ENCODE peak calls at places on chromosomes 16 and 17, in seven cellular contexts. G, Y, B, C, R, U and O are unnamed samples.
A peak's percentile ranks its signal among the peaks of the same experiment; 100 is the strongest.

GRCh38 chr17:48952904-48953303 is 8.3 kb upstream of the SNF8 start:
- DNase-seq in G (no peak), Y (no peak), B (no peak), C (no peak), R (no peak), U (no peak), O (no peak)

GRCh38 chr16:50702725-50703124 is 9.3 kb downstream of the NOD2 start:
- DNase-seq in G (no peak), Y (no peak), B (no peak), C (no peak), R (no peak), U (no peak), O (no peak)

GRCh38 chr17:17706140-17707060 is 25.1 kb downstream of the RAI1 start:
- DNase-seq in G (no peak), Y (no peak), B (no peak), C (no peak), R (no peak), U (no peak), O (no peak)

GRCh38 chr17:27533874-27534815 is 77.9 kb downstream of the KSR1 start:
- DNase-seq in G (peak; percentile 68), Y (no peak), B (no peak), C (peak; percentile 54), R (no peak), U (peak; percentile 90), O (no peak)

GRCh38 chr17:2337811-2338657 is 733 bp downstream of the SGSM2 start:
- DNase-seq in G (peak; percentile 77), Y (peak; percentile 94), B (peak; percentile 28), C (peak; percentile 73), R (no peak), U (peak; percentile 84), O (peak; percentile 84)

GRCh38 chr17:36869856-36870617 is 67.2 kb upstream of the LHX1 start:
- DNase-seq in G (peak; percentile 64), Y (no peak), B (no peak), C (no peak), R (no peak), U (peak; percentile 44), O (no peak)

GRCh38 chr17:57915532-57915931 is 39.7 kb downstream of the CUEDC1 start:
- DNase-seq in G (no peak), Y (no peak), B (no peak), C (peak; percentile 42), R (no peak), U (no peak), O (no peak)

GRCh38 chr16:51971184-51971583 is 575.8 kb downstream of the TOX3 start:
- DNase-seq in G (peak; percentile 72), Y (peak; percentile 68), B (peak; percentile 1), C (peak; percentile 55), R (no peak), U (peak; percentile 71), O (peak; percentile 19)

GRCh38 chr16:48126801-48127644 is 28.8 kb downstream of the ABCC12 start:
- DNase-seq in G (no peak), Y (no peak), B (no peak), C (no peak), R (no peak), U (peak; percentile 93), O (peak; percentile 66)

GRCh38 chr16:18839555-18839954 is 38.2 kb upstream of the ARL6IP1 start:
- DNase-seq in G (peak; percentile 56), Y (no peak), B (no peak), C (no peak), R (no peak), U (no peak), O (peak; percentile 41)

GRCh38 chr16:66830422-66831404 is at the start of gene NAE1:
- DNase-seq in G (peak; percentile 92), Y (peak; percentile 98), B (peak; percentile 94), C (peak; percentile 98), R (peak; percentile 76), U (peak; percentile 94), O (peak; percentile 96)

GRCh38 chr16:22357635-22357971 is 16.8 kb downstream of the CDR2 start:
- DNase-seq in G (no peak), Y (no peak), B (peak; percentile 48), C (no peak), R (no peak), U (no peak), O (no peak)

GRCh38 chr17:76565728-76566612 is 19.7 kb downstream of the ST6GALNAC2 start:
- DNase-seq in G (peak; percentile 47), Y (no peak), B (no peak), C (no peak), R (no peak), U (peak; percentile 2), O (no peak)

GRCh38 chr17:6488008-6488539 is 43.8 kb downstream of the PIMREG start:
- DNase-seq in G (no peak), Y (no peak), B (no peak), C (no peak), R (no peak), U (peak; percentile 20), O (no peak)

GRCh38 chr17:17724307-17724921 is 43.2 kb downstream of the RAI1 start:
- DNase-seq in G (peak; percentile 82), Y (peak; percentile 87), B (no peak), C (peak; percentile 90), R (no peak), U (peak; percentile 51), O (peak; percentile 51)

GRCh38 chr17:64492481-64493109 is 4.3 kb downstream of the POLG2 start:
- DNase-seq in G (peak; percentile 56), Y (peak; percentile 33), B (peak; percentile 44), C (no peak), R (no peak), U (peak; percentile 49), O (no peak)

GRCh38 chr17:82684207-82684903 is 14.1 kb downstream of the RAB40B start:
- DNase-seq in G (no peak), Y (no peak), B (no peak), C (no peak), R (no peak), U (peak; percentile 12), O (peak; percentile 40)

GRCh38 chr16:66690106-66690847 is 6.3 kb downstream of the CMTM4 start:
- DNase-seq in G (no peak), Y (no peak), B (no peak), C (no peak), R (no peak), U (no peak), O (no peak)

GRCh38 chr17:16148596-16148995 is 66.7 kb downstream of the NCOR1 start:
- DNase-seq in G (no peak), Y (no peak), B (no peak), C (no peak), R (no peak), U (no peak), O (no peak)

DNA sequence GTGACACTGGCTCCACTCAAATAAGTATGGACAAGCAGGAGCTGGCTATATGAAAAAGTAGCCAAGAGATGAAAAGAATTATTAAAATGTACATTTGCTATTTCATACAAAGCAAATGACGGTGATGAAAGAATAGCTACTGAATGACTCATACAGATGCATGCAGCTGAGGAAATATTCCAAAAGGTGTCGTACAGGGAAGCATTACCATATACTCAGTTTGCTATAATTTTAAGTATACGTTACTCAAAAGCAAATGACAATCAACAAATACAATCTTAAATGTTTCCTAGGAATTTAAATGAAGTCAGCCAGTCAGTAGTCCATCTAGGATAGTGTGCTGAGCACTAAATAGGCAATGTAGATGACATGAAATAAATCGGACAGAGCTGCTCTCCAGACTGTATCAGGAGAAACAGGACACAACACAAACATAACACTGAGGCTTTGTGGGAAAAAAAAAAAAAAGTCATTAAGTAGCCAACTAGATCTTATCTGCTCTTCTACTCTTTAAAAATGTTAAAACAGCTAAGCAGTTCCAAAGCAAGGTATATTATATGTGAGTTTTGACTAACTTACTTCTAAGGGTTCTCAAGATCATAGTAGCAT is 65.0 kb downstream of the NCOR1 start:
- DNase-seq in G (no peak), Y (no peak), B (no peak), C (no peak), R (peak; percentile 6), U (peak; percentile 56), O (no peak)
- TF ChIP-seq EZH2phosphoT487 in G (no peak), Y (no peak), B (no peak), C (no peak), R (no peak), U (no peak), O (no peak)

DNA sequence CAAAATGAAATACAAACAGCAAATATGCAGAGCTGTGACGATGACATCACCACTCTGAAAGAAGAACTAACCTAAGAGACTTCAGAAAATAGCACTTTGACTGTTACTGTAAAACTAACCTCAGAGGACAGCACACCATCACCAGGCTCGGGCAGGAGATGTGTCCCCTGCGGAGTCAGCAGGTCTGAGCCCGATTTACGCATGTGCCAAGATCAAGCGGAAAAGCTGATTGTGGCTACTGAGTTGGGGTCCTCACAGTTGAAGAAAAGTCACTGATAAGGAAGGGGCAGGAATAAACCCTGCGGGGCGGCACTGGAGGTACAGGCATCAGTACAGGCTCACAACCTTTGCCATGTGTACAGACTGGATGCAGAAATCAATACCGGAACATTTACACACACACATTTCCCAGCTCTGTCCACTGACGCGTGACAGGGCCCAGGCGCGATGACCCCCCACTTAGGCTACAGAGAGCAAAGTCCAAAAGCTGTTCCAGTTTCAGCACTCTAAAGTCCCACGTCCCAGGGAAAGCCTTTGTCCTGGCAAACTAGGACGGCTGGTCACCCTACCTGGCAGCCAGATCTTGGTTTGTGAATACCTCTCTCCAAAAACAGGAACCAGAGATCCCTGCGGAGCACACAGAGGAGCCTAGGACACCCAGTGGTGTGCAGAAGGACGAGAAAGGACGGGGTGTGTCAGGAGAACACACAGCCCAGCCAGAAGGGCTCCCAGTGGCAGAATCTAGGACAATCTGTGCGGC is 21.5 kb downstream of the TRAP1 start:
- DNase-seq in G (no peak), Y (no peak), B (no peak), C (no peak), R (no peak), U (no peak), O (peak; percentile 80)
- TF ChIP-seq EZH2phosphoT487 in G (no peak), Y (no peak), B (no peak), C (no peak), R (no peak), U (no peak), O (no peak)

GRCh38 chr17:44992242-44992939 is 24.3 kb upstream of the C1QL1 start:
- DNase-seq in G (no peak), Y (no peak), B (no peak), C (no peak), R (no peak), U (no peak), O (no peak)

GRCh38 chr17:44989552-44990138 is 21.5 kb upstream of the C1QL1 start:
- DNase-seq in G (no peak), Y (no peak), B (no peak), C (no peak), R (no peak), U (no peak), O (no peak)

GRCh38 chr17:44987883-44988195 is 19.7 kb upstream of the C1QL1 start:
- DNase-seq in G (no peak), Y (no peak), B (no peak), C (no peak), R (no peak), U (no peak), O (no peak)

GRCh38 chr17:44988256-44988942 is 20.3 kb upstream of the C1QL1 start:
- DNase-seq in G (peak; percentile 62), Y (no peak), B (no peak), C (peak; percentile 24), R (no peak), U (no peak), O (no peak)

GRCh38 chr17:44990994-44991393 is 22.9 kb upstream of the C1QL1 start:
- DNase-seq in G (no peak), Y (no peak), B (no peak), C (no peak), R (no peak), U (no peak), O (no peak)
- TF ChIP-seq EZH2phosphoT487 in G (no peak), Y (no peak), B (no peak), C (no peak), R (no peak), U (no peak), O (no peak)

GRCh38 chr17:43905985-43906852 is 1.1 kb downstream of the MPP2 start:
- DNase-seq in G (peak; percentile 96), Y (peak; percentile 89), B (no peak), C (peak; percentile 92), R (no peak), U (peak; percentile 86), O (peak; percentile 84)
- TF ChIP-seq EZH2phosphoT487 in G (no peak), Y (no peak), B (no peak), C (no peak), R (no peak), U (no peak), O (no peak)